ENCODE peak calls at places on chromosomes 16 and 17, in five cellular contexts. One of them, this sample, is unnamed.

GRCh38 chr17:70794757-70795156 is 625.4 kb downstream of the KCNJ2 start:
- DNase-seq in effector memory CD4-positive, alpha-beta T cell: no peak
- DNase-seq in left ventricle myocardium inferior: no peak
- DNase-seq in ascending aorta: no peak
- DNase-seq in Karpas-422: no peak
- DNase-seq in this sample: no peak

GRCh38 chr17:63645775-63646491 is 23.7 kb downstream of the MAP3K3 start:
- DNase-seq in effector memory CD4-positive, alpha-beta T cell: no peak
- DNase-seq in left ventricle myocardium inferior: no peak
- DNase-seq in ascending aorta: no peak
- DNase-seq in Karpas-422: no peak
- DNase-seq in this sample: no peak

GRCh38 chr16:1533443-1533951 is at the start of gene TMEM204:
- DNase-seq in effector memory CD4-positive, alpha-beta T cell: no peak
- DNase-seq in left ventricle myocardium inferior: peak; percentile 86
- DNase-seq in ascending aorta: no peak
- DNase-seq in Karpas-422: no peak
- DNase-seq in this sample: no peak

GRCh38 chr17:31829649-31830048 is 29.4 kb downstream of the COPRS start:
- DNase-seq in effector memory CD4-positive, alpha-beta T cell: no peak
- DNase-seq in left ventricle myocardium inferior: no peak
- DNase-seq in ascending aorta: no peak
- DNase-seq in Karpas-422: no peak
- DNase-seq in this sample: no peak

GRCh38 chr17:633641-634091 is 81.0 kb downstream of the VPS53 start:
- DNase-seq in effector memory CD4-positive, alpha-beta T cell: no peak
- DNase-seq in left ventricle myocardium inferior: no peak
- DNase-seq in ascending aorta: no peak
- DNase-seq in Karpas-422: no peak
- DNase-seq in this sample: no peak

GRCh38 chr16:2159052-2159838 is 3.7 kb downstream of the TRAF7 start:
- DNase-seq in effector memory CD4-positive, alpha-beta T cell: no peak
- DNase-seq in left ventricle myocardium inferior: no peak
- DNase-seq in ascending aorta: no peak
- DNase-seq in Karpas-422: peak; percentile 74
- DNase-seq in this sample: no peak

GRCh38 chr16:2428787-2429036 is 535 bp upstream of the CCNF start:
- DNase-seq in effector memory CD4-positive, alpha-beta T cell: no peak
- DNase-seq in left ventricle myocardium inferior: no peak
- DNase-seq in ascending aorta: no peak
- DNase-seq in Karpas-422: no peak
- DNase-seq in this sample: no peak

GRCh38 chr16:23316634-23317265 is 14.6 kb downstream of the SCNN1B start:
- DNase-seq in effector memory CD4-positive, alpha-beta T cell: no peak
- DNase-seq in left ventricle myocardium inferior: no peak
- DNase-seq in ascending aorta: no peak
- DNase-seq in Karpas-422: no peak
- DNase-seq in this sample: no peak

GRCh38 chr16:1351215-1351581 is 480 bp downstream of the TSR3 start:
- DNase-seq in effector memory CD4-positive, alpha-beta T cell: no peak
- DNase-seq in left ventricle myocardium inferior: no peak
- DNase-seq in ascending aorta: no peak
- DNase-seq in Karpas-422: no peak
- DNase-seq in this sample: no peak

GRCh38 chr17:4710693-4711634 is 532 bp downstream of the ARRB2 start:
- DNase-seq in effector memory CD4-positive, alpha-beta T cell: peak; percentile 13
- DNase-seq in left ventricle myocardium inferior: no peak
- DNase-seq in ascending aorta: no peak
- DNase-seq in Karpas-422: peak; percentile 82
- DNase-seq in this sample: no peak

GRCh38 chr16:88292007-88292940 is 90.5 kb upstream of the ZNF469 start:
- DNase-seq in effector memory CD4-positive, alpha-beta T cell: no peak
- DNase-seq in left ventricle myocardium inferior: peak; percentile 5
- DNase-seq in ascending aorta: no peak
- DNase-seq in Karpas-422: no peak
- DNase-seq in this sample: no peak

GRCh38 chr16:83803811-83804210 is 4.0 kb upstream of the HSBP1 start:
- DNase-seq in effector memory CD4-positive, alpha-beta T cell: no peak
- DNase-seq in left ventricle myocardium inferior: no peak
- DNase-seq in ascending aorta: no peak
- DNase-seq in Karpas-422: no peak
- DNase-seq in this sample: no peak

GRCh38 chr16:77298638-77299360 is 99.6 kb downstream of the SYCE1L start:
- DNase-seq in effector memory CD4-positive, alpha-beta T cell: no peak
- DNase-seq in left ventricle myocardium inferior: no peak
- DNase-seq in ascending aorta: no peak
- DNase-seq in Karpas-422: no peak
- DNase-seq in this sample: no peak

GRCh38 chr17:46862949-46863348 is 11.6 kb downstream of the WNT9B start:
- DNase-seq in effector memory CD4-positive, alpha-beta T cell: no peak
- DNase-seq in left ventricle myocardium inferior: no peak
- DNase-seq in ascending aorta: no peak
- DNase-seq in Karpas-422: peak; percentile 44
- DNase-seq in this sample: no peak

GRCh38 chr17:51103451-51103850 is 17.2 kb downstream of the SPAG9 start:
- DNase-seq in effector memory CD4-positive, alpha-beta T cell: no peak
- DNase-seq in left ventricle myocardium inferior: no peak
- DNase-seq in ascending aorta: no peak
- DNase-seq in Karpas-422: no peak
- DNase-seq in this sample: no peak

GRCh38 chr17:63086483-63087185 is 120.6 kb downstream of the TANC2 start:
- DNase-seq in effector memory CD4-positive, alpha-beta T cell: no peak
- DNase-seq in left ventricle myocardium inferior: no peak
- DNase-seq in ascending aorta: no peak
- DNase-seq in Karpas-422: no peak
- DNase-seq in this sample: no peak

GRCh38 chr16:48887646-48888045 is 277.7 kb upstream of the N4BP1 start:
- DNase-seq in effector memory CD4-positive, alpha-beta T cell: no peak
- DNase-seq in left ventricle myocardium inferior: no peak
- DNase-seq in ascending aorta: no peak
- DNase-seq in Karpas-422: no peak
- DNase-seq in this sample: no peak

GRCh38 chr17:33200116-33200515 is 93.0 kb downstream of the ASIC2 start:
- DNase-seq in effector memory CD4-positive, alpha-beta T cell: no peak
- DNase-seq in left ventricle myocardium inferior: no peak
- DNase-seq in ascending aorta: no peak
- DNase-seq in Karpas-422: no peak
- DNase-seq in this sample: no peak

GRCh38 chr16:35598696-35599332 is 2139.4 kb downstream of the TP53TG3F start:
- DNase-seq in effector memory CD4-positive, alpha-beta T cell: no peak
- DNase-seq in left ventricle myocardium inferior: no peak
- DNase-seq in ascending aorta: no peak
- DNase-seq in Karpas-422: no peak
- DNase-seq in this sample: no peak

GRCh38 chr16:84758627-84759026 is 58.8 kb downstream of the USP10 start:
- DNase-seq in effector memory CD4-positive, alpha-beta T cell: no peak
- DNase-seq in left ventricle myocardium inferior: peak; percentile 48
- DNase-seq in ascending aorta: no peak
- DNase-seq in Karpas-422: no peak
- DNase-seq in this sample: no peak

GRCh38 chr16:54456291-54456690 is 169.7 kb upstream of the IRX3 start:
- DNase-seq in effector memory CD4-positive, alpha-beta T cell: no peak
- DNase-seq in left ventricle myocardium inferior: no peak
- DNase-seq in ascending aorta: no peak
- DNase-seq in Karpas-422: no peak
- DNase-seq in this sample: no peak

GRCh38 chr16:23877107-23878070 is 41.6 kb downstream of the PRKCB start:
- DNase-seq in effector memory CD4-positive, alpha-beta T cell: no peak
- DNase-seq in left ventricle myocardium inferior: no peak
- DNase-seq in ascending aorta: no peak
- DNase-seq in Karpas-422: peak; percentile 61
- DNase-seq in this sample: no peak

GRCh38 chr17:1647802-1648581 is 1.7 kb downstream of the RILP start:
- DNase-seq in effector memory CD4-positive, alpha-beta T cell: no peak
- DNase-seq in left ventricle myocardium inferior: peak; percentile 58
- DNase-seq in ascending aorta: no peak
- DNase-seq in Karpas-422: no peak
- DNase-seq in this sample: no peak

GRCh38 chr17:4940625-4941021 is 555 bp downstream of the RNF167 start:
- DNase-seq in effector memory CD4-positive, alpha-beta T cell: peak; percentile 28
- DNase-seq in left ventricle myocardium inferior: no peak
- DNase-seq in ascending aorta: no peak
- DNase-seq in Karpas-422: peak; percentile 74
- DNase-seq in this sample: no peak

GRCh38 chr17:58086953-58087352 is 3.7 kb downstream of the DYNLL2 start:
- DNase-seq in effector memory CD4-positive, alpha-beta T cell: no peak
- DNase-seq in left ventricle myocardium inferior: no peak
- DNase-seq in ascending aorta: no peak
- DNase-seq in Karpas-422: no peak
- DNase-seq in this sample: no peak

GRCh38 chr16:84614914-84615813 is 2.7 kb downstream of the COTL1 start:
- DNase-seq in effector memory CD4-positive, alpha-beta T cell: no peak
- DNase-seq in left ventricle myocardium inferior: no peak
- DNase-seq in ascending aorta: no peak
- DNase-seq in Karpas-422: no peak
- DNase-seq in this sample: no peak

GRCh38 chr17:17469996-17470395 is 6.8 kb upstream of the MED9 start:
- DNase-seq in effector memory CD4-positive, alpha-beta T cell: no peak
- DNase-seq in left ventricle myocardium inferior: no peak
- DNase-seq in ascending aorta: no peak
- DNase-seq in Karpas-422: no peak
- DNase-seq in this sample: no peak

GRCh38 chr17:63675607-63676539 is 24.1 kb downstream of the LIMD2 start:
- DNase-seq in effector memory CD4-positive, alpha-beta T cell: no peak
- DNase-seq in left ventricle myocardium inferior: peak; percentile 65
- DNase-seq in ascending aorta: no peak
- DNase-seq in Karpas-422: no peak
- DNase-seq in this sample: no peak

GRCh38 chr17:28370035-28370743 is at the start of gene VTN:
- DNase-seq in effector memory CD4-positive, alpha-beta T cell: no peak
- DNase-seq in left ventricle myocardium inferior: peak; percentile 46
- DNase-seq in ascending aorta: no peak
- DNase-seq in Karpas-422: no peak
- DNase-seq in this sample: no peak

DNA sequence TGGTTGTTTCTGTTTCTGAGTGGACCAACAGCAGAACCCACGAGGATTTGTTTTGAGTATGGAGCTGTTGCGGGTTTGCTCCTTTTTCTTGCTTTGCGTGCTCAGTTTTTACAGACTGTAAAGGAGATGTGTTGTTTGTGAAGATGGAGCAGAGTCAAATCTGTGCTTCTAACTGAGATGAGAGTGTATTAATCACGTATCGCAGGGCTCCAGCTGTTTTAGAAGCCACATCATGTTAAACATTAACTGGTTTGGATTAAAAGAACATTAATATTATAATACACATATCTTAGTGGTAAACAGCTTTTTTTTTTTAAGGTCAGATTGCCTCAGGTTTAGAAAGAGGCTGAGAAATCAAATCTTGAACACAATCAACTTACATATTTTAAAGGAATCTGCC is 69.4 kb downstream of the YPEL2 start:
- DNase-seq in effector memory CD4-positive, alpha-beta T cell: no peak
- DNase-seq in left ventricle myocardium inferior: no peak
- DNase-seq in ascending aorta: no peak
- DNase-seq in Karpas-422: no peak
- DNase-seq in this sample: no peak
- H3K27ac ChIP-seq in effector memory CD4-positive, alpha-beta T cell: no peak overlapping the region
- H3K27ac ChIP-seq in left ventricle myocardium inferior: peak overlapping the region; percentile 74
- H3K27ac ChIP-seq in ascending aorta: peak overlapping the region; percentile 62
- H3K27ac ChIP-seq in Karpas-422: no peak overlapping the region
- H3K27ac ChIP-seq in this sample: peak overlapping the region; percentile 15

GRCh38 chr17:7354262-7354781 is 634 bp upstream of the TMEM95 start:
- DNase-seq in effector memory CD4-positive, alpha-beta T cell: no peak
- DNase-seq in left ventricle myocardium inferior: no peak
- DNase-seq in ascending aorta: no peak
- DNase-seq in Karpas-422: peak; percentile 48
- DNase-seq in this sample: no peak

GRCh38 chr17:7352559-7352889 is 562 bp downstream of the KCTD11 start:
- DNase-seq in effector memory CD4-positive, alpha-beta T cell: no peak
- DNase-seq in left ventricle myocardium inferior: no peak
- DNase-seq in ascending aorta: no peak
- DNase-seq in Karpas-422: no peak
- DNase-seq in this sample: no peak

GRCh38 chr17:7351665-7352558 is at the start of gene KCTD11:
- DNase-seq in effector memory CD4-positive, alpha-beta T cell: peak; percentile 86
- DNase-seq in left ventricle myocardium inferior: peak; percentile 94
- DNase-seq in ascending aorta: peak; percentile 69
- DNase-seq in Karpas-422: peak; percentile 91
- DNase-seq in this sample: no peak

GRCh38 chr17:7355053-7355452 is at the start of gene TMEM95:
- DNase-seq in effector memory CD4-positive, alpha-beta T cell: no peak
- DNase-seq in left ventricle myocardium inferior: peak; percentile 53
- DNase-seq in ascending aorta: no peak
- DNase-seq in Karpas-422: peak; percentile 54
- DNase-seq in this sample: no peak

GRCh38 chr17:7352910-7353635 is 1.1 kb downstream of the KCTD11 start:
- DNase-seq in effector memory CD4-positive, alpha-beta T cell: no peak
- DNase-seq in left ventricle myocardium inferior: no peak
- DNase-seq in ascending aorta: no peak
- DNase-seq in Karpas-422: no peak
- DNase-seq in this sample: no peak
- H3K4me1 ChIP-seq in effector memory CD4-positive, alpha-beta T cell: peaks cover 28% of the 10 kb centered on the region
- H3K4me1 ChIP-seq in left ventricle myocardium inferior: peaks cover 72% of the 10 kb centered on the region
- H3K4me1 ChIP-seq in ascending aorta: peaks cover 36% of the 10 kb centered on the region
- H3K4me1 ChIP-seq in Karpas-422: peaks cover 36% of the 10 kb centered on the region
- H3K4me1 ChIP-seq in this sample: peaks cover 52% of the 10 kb centered on the region

GRCh38 chr17:82667668-82668000 is 19.4 kb upstream of the WDR45B start:
- DNase-seq in effector memory CD4-positive, alpha-beta T cell: no peak
- DNase-seq in left ventricle myocardium inferior: no peak
- DNase-seq in ascending aorta: no peak
- DNase-seq in Karpas-422: no peak
- DNase-seq in this sample: no peak
- H3K27ac ChIP-seq in effector memory CD4-positive, alpha-beta T cell: no peak overlapping the region
- H3K27ac ChIP-seq in left ventricle myocardium inferior: no peak overlapping the region
- H3K27ac ChIP-seq in ascending aorta: no peak overlapping the region
- H3K27ac ChIP-seq in Karpas-422: no peak overlapping the region
- H3K27ac ChIP-seq in this sample: no peak overlapping the region

DNA sequence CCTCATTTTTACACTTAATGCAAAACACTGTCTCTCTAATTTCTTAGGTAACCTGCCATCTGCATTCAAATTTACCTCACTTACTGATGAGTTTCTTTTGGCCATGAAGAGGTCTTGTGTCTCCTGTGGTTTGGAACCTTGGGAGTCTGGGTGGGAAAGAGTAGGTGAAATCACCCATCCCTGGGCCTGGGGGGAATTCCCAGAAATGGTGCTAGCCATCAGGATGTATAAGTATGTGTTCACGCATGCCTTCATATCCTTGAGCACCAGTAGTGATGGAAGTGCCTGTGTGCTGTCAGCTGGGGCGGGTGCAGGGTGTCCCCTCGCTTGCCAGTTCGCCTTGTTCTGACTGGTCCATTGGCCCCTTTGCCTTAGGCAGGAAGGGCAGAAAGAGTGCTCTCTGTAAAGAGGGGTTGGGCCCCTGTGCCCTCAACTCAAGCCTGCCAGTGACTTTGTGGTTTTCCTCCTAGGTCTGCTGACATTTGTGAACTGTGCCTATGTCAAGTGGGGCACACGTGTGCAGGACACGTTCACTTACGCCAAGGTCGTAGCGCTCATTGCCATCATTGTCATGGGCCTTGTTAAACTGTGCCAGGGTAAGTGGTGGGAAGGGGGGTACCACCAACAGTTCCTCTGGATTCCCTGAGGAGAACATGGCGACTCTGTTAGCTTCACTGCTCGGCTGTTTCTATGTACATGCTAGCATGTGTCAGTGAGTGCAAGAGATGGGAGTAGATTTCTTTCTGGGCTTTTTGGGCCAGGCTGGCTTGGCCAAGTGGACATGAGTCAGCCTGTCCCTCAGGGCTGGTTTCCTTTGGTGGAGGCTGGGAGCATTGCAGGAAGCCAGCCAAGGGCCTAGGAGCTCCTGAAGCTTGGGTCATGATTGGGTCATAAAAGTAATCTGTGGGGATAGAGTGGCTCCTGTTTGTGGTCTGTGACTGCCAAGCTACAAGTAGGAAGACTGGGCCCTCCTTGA is 23.2 kb downstream of the SLC7A6OS start:
- DNase-seq in effector memory CD4-positive, alpha-beta T cell: peak; percentile 14
- DNase-seq in left ventricle myocardium inferior: peak; percentile 80
- DNase-seq in ascending aorta: peak; percentile 65
- DNase-seq in Karpas-422: no peak
- DNase-seq in this sample: no peak
- H3K4me1 ChIP-seq in effector memory CD4-positive, alpha-beta T cell: peaks cover 98% of the 10 kb centered on the region
- H3K4me1 ChIP-seq in left ventricle myocardium inferior: peaks cover 93% of the 10 kb centered on the region
- H3K4me1 ChIP-seq in ascending aorta: peaks cover 39% of the 10 kb centered on the region
- H3K4me1 ChIP-seq in Karpas-422: peaks cover 89% of the 10 kb centered on the region
- H3K4me1 ChIP-seq in this sample: peaks cover 78% of the 10 kb centered on the region

This sample was measured in vagina.